ENCODE peak calls at places on chromosomes 2 and 18, in eight cellular contexts. W is CD8-positive, alpha-beta memory T cell; O is Peyer's patch; T is OCI-LY7; G is psoas muscle; A is left ventricle myocardium inferior; B is MM.1S; Y is right cardiac atrium. J is an unnamed sample.

GRCh38 chr2:205471776-205472175 is 210.5 kb upstream of the NRP2 start:
- DNase-seq in W (no peak), O (no peak), T (no peak), G (no peak), A (no peak), B (no peak), Y (no peak), J (no peak)

GRCh38 chr2:1816414-1816911 is 72.1 kb upstream of the PXDN start:
- DNase-seq in W (no peak), O (no peak), T (no peak), G (peak; percentile 72), A (peak; percentile 34), B (no peak), Y (peak; percentile 62), J (peak; percentile 56)

GRCh38 chr2:29307522-29307921 is 192.3 kb downstream of the CLIP4 start:
- DNase-seq in W (no peak), O (no peak), T (no peak), G (no peak), A (no peak), B (no peak), Y (no peak), J (no peak)

GRCh38 chr18:43160509-43160908 is 45.0 kb upstream of the RIT2 start:
- DNase-seq in W (no peak), O (no peak), T (no peak), G (no peak), A (no peak), B (no peak), Y (no peak), J (no peak)

GRCh38 chr18:63140997-63141776 is 178.4 kb downstream of the BCL2 start:
- DNase-seq in W (no peak), O (no peak), T (no peak), G (no peak), A (no peak), B (no peak), Y (no peak), J (no peak)

GRCh38 chr2:206616141-206616540 is 26.1 kb upstream of the FAM237A start:
- DNase-seq in W (no peak), O (no peak), T (no peak), G (no peak), A (no peak), B (no peak), Y (no peak), J (no peak)

GRCh38 chr2:195498176-195498575 is 158.8 kb upstream of the SLC39A10 start:
- DNase-seq in W (peak; percentile 54), O (peak; percentile 92), T (peak; percentile 67), G (no peak), A (no peak), B (peak; percentile 67), Y (no peak), J (peak; percentile 13)

GRCh38 chr2:138086556-138086955 is 122.3 kb downstream of the HNMT start:
- DNase-seq in W (no peak), O (no peak), T (no peak), G (no peak), A (no peak), B (no peak), Y (no peak), J (no peak)

GRCh38 chr2:39516347-39517101 is 79.4 kb upstream of the MAP4K3 start:
- DNase-seq in W (no peak), O (no peak), T (no peak), G (peak; percentile 62), A (peak; percentile 55), B (no peak), Y (peak; percentile 54), J (peak; percentile 34)

GRCh38 chr2:6648656-6649247 is 217.0 kb downstream of the CMPK2 start:
- DNase-seq in W (no peak), O (no peak), T (no peak), G (no peak), A (no peak), B (no peak), Y (no peak), J (no peak)

DNA sequence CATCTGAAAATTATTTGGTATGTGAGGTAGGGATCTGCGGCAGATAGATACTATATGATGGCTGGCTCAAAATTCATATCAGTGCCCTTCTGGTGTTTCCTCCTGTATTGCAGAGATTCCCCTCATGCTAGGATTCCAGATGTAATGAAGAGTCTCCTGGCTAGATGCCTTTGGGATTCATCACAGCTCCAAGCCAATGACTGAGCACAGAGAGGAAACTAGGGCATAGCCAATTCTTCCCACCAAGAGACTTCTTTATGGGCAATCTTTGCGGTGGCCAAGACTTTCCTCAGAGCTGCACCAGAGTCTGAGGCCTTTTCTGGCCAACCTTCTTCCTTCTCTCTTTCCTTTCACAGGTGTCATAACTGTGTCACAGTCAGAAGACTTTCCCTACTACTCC is 25.5 kb upstream of the CIB4 start:
- DNase-seq in W (no peak), O (peak; percentile 7), T (no peak), G (no peak), A (no peak), B (no peak), Y (no peak), J (no peak)
- H3K27ac ChIP-seq in W (no peak overlapping the region), O (no peak overlapping the region), T (no peak overlapping the region), G (no peak overlapping the region), A (no peak overlapping the region), B (no peak overlapping the region), Y (no peak overlapping the region), J (no peak overlapping the region)

DNA sequence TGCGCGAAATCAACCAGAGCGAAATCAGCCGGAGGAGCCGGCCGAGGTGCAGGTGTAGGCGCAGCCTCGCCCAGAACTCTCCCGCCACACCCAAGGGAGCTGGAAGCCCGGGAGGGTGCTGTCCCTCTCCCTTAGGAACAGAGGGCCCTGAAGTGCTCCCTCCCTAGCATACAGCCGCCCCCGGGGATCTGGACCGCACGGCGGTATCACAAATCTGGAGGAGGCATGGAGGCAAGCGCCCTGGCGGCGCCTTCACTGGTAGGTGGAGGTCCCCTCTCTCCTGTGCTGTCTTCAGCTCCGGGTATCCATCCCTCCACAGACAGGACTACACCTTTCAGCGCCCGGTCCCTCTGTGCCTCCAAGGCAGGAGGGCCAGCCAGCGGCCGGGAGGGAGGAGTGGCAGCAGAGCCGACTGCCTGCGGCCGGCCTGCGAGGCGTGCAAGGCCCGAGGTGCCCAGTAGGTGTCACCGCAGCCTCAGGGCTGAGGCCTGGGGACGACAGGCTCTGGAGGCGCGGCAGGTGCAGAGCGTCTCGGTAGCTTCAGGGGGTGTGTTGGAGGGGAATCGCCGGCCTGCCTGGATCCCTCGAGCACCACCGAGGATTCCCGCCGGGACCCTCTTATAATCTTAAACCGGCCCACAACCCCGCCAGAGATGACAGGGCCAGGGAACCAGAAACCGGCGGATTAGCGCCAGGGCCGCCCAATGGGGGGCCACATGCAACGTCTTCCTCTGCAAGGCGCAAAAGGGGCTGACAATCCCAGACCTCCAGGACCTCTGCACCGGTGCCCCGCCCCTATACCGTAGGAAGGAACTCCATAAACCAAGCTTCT is 2.8 kb downstream of the IHH start:
- DNase-seq in W (peak; percentile 66), O (peak; percentile 89), T (peak; percentile 74), G (peak; percentile 86), A (peak; percentile 73), B (peak; percentile 75), Y (peak; percentile 77), J (peak; percentile 54)
- H3K27ac ChIP-seq in W (no peak overlapping the region), O (no peak overlapping the region), T (no peak overlapping the region), G (no peak overlapping the region), A (no peak overlapping the region), B (no peak overlapping the region), Y (no peak overlapping the region), J (no peak overlapping the region)

GRCh38 chr2:148238561-148238960 is 217.7 kb downstream of the MBD5 start:
- DNase-seq in W (no peak), O (no peak), T (no peak), G (no peak), A (no peak), B (no peak), Y (no peak), J (no peak)
- H3K27ac ChIP-seq in W (no peak overlapping the region), O (no peak overlapping the region), T (no peak overlapping the region), G (no peak overlapping the region), A (no peak overlapping the region), B (no peak overlapping the region), Y (no peak overlapping the region), J (no peak overlapping the region)

GRCh38 chr2:159445307-159445706 is 158.8 kb upstream of the WDSUB1 start:
- DNase-seq in W (no peak), O (no peak), T (no peak), G (no peak), A (no peak), B (peak; percentile 59), Y (no peak), J (no peak)
- H3K27ac ChIP-seq in W (no peak overlapping the region), O (no peak overlapping the region), T (no peak overlapping the region), G (no peak overlapping the region), A (no peak overlapping the region), B (peak overlapping the region; percentile 26), Y (no peak overlapping the region), J (no peak overlapping the region)

DNA sequence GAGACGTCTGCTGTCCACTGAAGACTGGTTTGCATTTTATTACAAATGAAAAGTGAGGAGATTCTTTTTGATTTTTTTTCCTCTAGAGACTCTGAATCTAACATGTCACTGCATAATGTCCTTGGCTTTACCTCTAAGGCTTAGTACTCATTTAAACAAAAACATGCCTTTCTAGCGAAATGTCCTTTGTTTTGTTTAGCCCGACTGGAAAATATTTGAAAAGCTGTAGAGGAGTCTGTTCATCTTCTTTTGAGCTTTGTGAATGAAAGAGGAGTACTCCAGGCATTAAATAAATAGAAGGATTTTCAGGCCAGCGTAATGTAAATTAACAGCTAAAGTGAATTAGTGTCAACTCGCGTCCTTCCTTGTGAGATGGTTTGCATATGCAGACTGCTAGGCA is 125.3 kb downstream of the VWA3B start:
- DNase-seq in W (no peak), O (no peak), T (no peak), G (no peak), A (no peak), B (no peak), Y (no peak), J (no peak)
- H3K27ac ChIP-seq in W (no peak overlapping the region), O (no peak overlapping the region), T (no peak overlapping the region), G (no peak overlapping the region), A (no peak overlapping the region), B (no peak overlapping the region), Y (no peak overlapping the region), J (no peak overlapping the region)

J was measured in gastrocnemius medialis.